ENCODE peak calls at places on chromosomes 13 and 19, in six cellular contexts. V, B, D, O, H and F are unnamed samples.

GRCh38 chr13:24110011-24110410 is 50.5 kb upstream of the SPATA13 start:
- DNase-seq in V (no peak), B (peak), D (no peak), O (no peak), H (no peak), F (no peak)

GRCh38 chr19:41912899-41913475 is 15.3 kb downstream of the ERFL start:
- DNase-seq in V (no peak), B (no peak), D (peak), O (no peak), H (no peak), F (no peak)

GRCh38 chr13:27264181-27264580 is 6.4 kb upstream of the RASL11A start:
- DNase-seq in V (peak), B (peak), D (no peak), O (peak), H (no peak), F (peak)

GRCh38 chr13:66886248-66886647 is 343.9 kb downstream of the PCDH9 start:
- DNase-seq in V (no peak), B (no peak), D (no peak), O (peak), H (no peak), F (no peak)

GRCh38 chr13:34523401-34523800 is 418.7 kb upstream of the NBEA start:
- DNase-seq in V (no peak), B (no peak), D (no peak), O (no peak), H (peak), F (no peak)

GRCh38 chr19:53076984-53077383 is 26.2 kb downstream of the ZNF160 start:
- DNase-seq in V (no peak), B (peak), D (no peak), O (peak), H (no peak), F (peak)

GRCh38 chr19:58562126-58563033 is 4.0 kb upstream of the UBE2M start:
- DNase-seq in V (no peak), B (peak), D (no peak), O (no peak), H (no peak), F (peak)

GRCh38 chr19:55528030-55528801 is 8.7 kb downstream of the SBK2 start:
- DNase-seq in V (no peak), B (peak), D (no peak), O (no peak), H (no peak), F (no peak)

GRCh38 chr13:112444001-112444311 is 67.8 kb downstream of the SPACA7 start:
- DNase-seq in V (no peak), B (peak), D (peak), O (peak), H (peak), F (peak)

GRCh38 chr13:104740616-104741222 is 1674.5 kb upstream of the SLC10A2 start:
- DNase-seq in V (no peak), B (no peak), D (no peak), O (no peak), H (no peak), F (no peak)

GRCh38 chr13:44280461-44280860 is 93.2 kb upstream of the SERP2 start:
- DNase-seq in V (no peak), B (no peak), D (no peak), O (no peak), H (peak), F (no peak)

GRCh38 chr19:43700368-43701015 is 15.4 kb upstream of the IRGC start:
- DNase-seq in V (peak), B (peak), D (no peak), O (no peak), H (peak), F (peak)

GRCh38 chr19:55418185-55418584 is 10.6 kb upstream of the UBE2S start:
- DNase-seq in V (peak), B (peak), D (no peak), O (peak), H (peak), F (peak)

GRCh38 chr19:32230441-32230840 is 115.0 kb upstream of the ZNF507 start:
- DNase-seq in V (no peak), B (no peak), D (no peak), O (no peak), H (no peak), F (no peak)

GRCh38 chr19:21508198-21508597 is 2.8 kb downstream of the ZNF429 start:
- DNase-seq in V (no peak), B (no peak), D (no peak), O (no peak), H (no peak), F (no peak)

GRCh38 chr19:10104665-10105221 is 1.4 kb upstream of the PPAN start:
- DNase-seq in V (no peak), B (no peak), D (no peak), O (peak), H (no peak), F (peak)

GRCh38 chr13:34926513-34926912 is 15.6 kb upstream of the NBEA start:
- DNase-seq in V (no peak), B (peak), D (no peak), O (no peak), H (peak), F (no peak)

GRCh38 chr19:11747277-11747676 is 8.5 kb upstream of the ZNF823 start:
- DNase-seq in V (no peak), B (no peak), D (no peak), O (no peak), H (no peak), F (no peak)

GRCh38 chr19:43809762-43810696 is 7.8 kb upstream of the LYPD5 start:
- DNase-seq in V (peak), B (peak), D (no peak), O (peak), H (peak), F (no peak)

GRCh38 chr19:14107581-14108461 is 9.7 kb downstream of the PRKACA start:
- DNase-seq in V (no peak), B (peak), D (no peak), O (no peak), H (no peak), F (no peak)

GRCh38 chr19:1244693-1245451 is 3.3 kb downstream of the ATP5F1D start:
- DNase-seq in V (no peak), B (no peak), D (peak), O (no peak), H (peak), F (no peak)

GRCh38 chr19:55111238-55111831 is 6.1 kb downstream of the PPP1R12C start:
- DNase-seq in V (no peak), B (no peak), D (no peak), O (no peak), H (no peak), F (no peak)

GRCh38 chr13:71610876-71611275 is 256.1 kb downstream of the DACH1 start:
- DNase-seq in V (no peak), B (no peak), D (no peak), O (no peak), H (no peak), F (no peak)

GRCh38 chr19:50501568-50502475 is 9.2 kb downstream of the JOSD2 start:
- DNase-seq in V (no peak), B (no peak), D (peak), O (no peak), H (no peak), F (no peak)

GRCh38 chr19:51573331-51573730 is 2.2 kb downstream of the ZNF175 start:
- DNase-seq in V (no peak), B (peak), D (no peak), O (no peak), H (no peak), F (no peak)

GRCh38 chr13:45055198-45055901 is 65.0 kb upstream of the GTF2F2 start:
- DNase-seq in V (peak), B (peak), D (no peak), O (no peak), H (peak), F (peak)

GRCh38 chr19:50722248-50723013 is 733 bp upstream of the CLEC11A start:
- DNase-seq in V (no peak), B (no peak), D (no peak), O (no peak), H (no peak), F (no peak)

DNA sequence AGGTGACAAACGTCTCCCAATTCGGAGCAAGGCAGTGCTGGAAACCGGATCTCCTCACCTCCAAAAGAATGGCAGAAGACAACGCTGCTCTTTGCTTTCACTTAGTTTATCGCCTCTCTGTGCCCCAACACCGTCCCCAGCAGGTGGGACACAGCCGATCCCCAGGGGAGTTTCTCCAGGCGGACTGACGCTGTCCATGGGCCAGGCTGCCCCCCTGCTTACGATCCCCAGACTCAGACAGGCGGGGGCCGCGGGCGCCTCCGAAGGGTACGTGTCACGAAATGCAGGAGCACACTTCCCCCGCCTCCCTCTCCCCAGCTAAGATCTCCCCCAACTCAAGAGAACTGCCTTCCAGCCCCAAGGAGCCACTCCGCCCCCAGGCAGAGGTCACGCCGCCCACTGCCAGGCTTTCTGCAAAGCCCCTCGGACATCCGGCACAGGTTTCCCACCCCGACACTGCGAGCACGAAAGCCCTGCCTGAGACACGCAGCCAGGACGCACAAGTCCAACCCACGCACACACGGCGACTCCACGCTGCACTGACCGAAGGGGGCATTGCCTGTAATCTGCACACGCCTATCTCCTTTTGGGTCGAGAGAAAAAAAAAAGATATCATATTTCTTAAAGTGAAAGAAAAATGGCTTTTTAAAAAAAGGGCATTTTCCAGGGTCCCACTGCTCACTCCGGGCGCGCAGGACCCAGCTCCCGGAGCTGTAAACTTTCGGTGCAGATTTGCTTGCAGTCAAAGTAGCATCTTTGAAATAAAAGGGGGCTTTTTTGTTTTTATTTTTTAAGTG is 1.9 kb downstream of the SPRY2 start:
- DNase-seq in V (peak), B (peak), D (peak), O (no peak), H (peak), F (peak)
- TF ChIP-seq CTCF in V (peak), B (peak), D (no peak), O (no peak), H (no peak), F (no peak)

GRCh38 chr19:18644144-18645034 is 7.6 kb downstream of the KLHL26 start:
- DNase-seq in V (no peak), B (no peak), D (peak), O (peak), H (no peak), F (no peak)
- TF ChIP-seq CTCF in V (no peak), B (no peak), D (no peak), O (peak), H (no peak), F (no peak)

DNA sequence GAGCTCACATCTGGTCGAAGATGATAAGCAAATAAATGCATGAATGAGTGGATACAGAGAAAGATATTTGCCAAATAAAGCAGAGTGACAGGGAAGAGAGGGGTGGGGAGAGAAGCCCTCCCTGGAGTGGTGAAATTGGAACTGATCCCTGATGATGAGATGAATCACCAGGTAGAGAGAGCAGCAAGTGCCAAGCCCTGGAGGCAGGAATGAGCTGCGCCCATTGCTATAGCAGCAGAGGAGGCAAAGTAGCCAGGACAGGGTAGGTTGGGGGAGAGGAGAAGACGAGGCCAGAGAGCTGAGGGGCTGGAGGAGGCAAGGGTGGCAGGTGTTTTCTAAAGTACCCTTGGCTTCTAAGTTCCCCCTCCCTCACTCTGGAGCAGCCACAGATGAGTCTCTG is 13.7 kb downstream of the FXYD5 start:
- DNase-seq in V (no peak), B (no peak), D (no peak), O (no peak), H (peak), F (no peak)
- TF ChIP-seq CTCF in V (no peak), B (no peak), D (no peak), O (no peak), H (no peak), F (no peak)

GRCh38 chr13:110352735-110353134 is 45.7 kb downstream of the COL4A2 start:
- DNase-seq in V (no peak), B (no peak), D (no peak), O (no peak), H (no peak), F (peak)
- TF ChIP-seq CTCF in V (peak), B (peak), D (no peak), O (peak), H (peak), F (peak)

GRCh38 chr13:93037780-93038179 is 188.8 kb upstream of the GPC6 start:
- DNase-seq in V (no peak), B (no peak), D (no peak), O (no peak), H (no peak), F (no peak)
- TF ChIP-seq CTCF in V (no peak), B (no peak), D (no peak), O (no peak), H (no peak), F (no peak)

GRCh38 chr13:40813662-40814454 is 24.4 kb downstream of the SLC25A15 start:
- DNase-seq in V (no peak), B (peak), D (no peak), O (peak), H (peak), F (no peak)
- TF ChIP-seq CTCF in V (peak), B (peak), D (peak), O (peak), H (peak), F (peak)

DNA sequence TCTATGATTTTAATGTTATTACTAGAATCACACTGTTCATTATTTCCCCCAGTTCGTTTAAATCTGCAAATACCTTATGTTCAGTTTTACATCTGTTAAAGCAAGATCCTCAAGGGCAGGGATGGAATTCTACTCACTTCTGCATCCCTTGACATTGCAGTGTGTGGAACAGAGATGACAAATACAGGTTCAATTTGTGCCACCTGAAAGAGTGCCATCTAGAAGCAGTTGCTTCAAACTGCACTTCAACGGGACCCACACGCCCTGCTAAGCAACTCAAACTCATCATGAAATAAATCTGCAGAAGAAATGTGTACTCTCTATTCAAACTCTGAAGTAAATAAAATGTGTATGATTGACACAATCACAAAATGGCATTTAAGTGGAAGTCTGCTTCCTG is 44.5 kb downstream of the RUBCNL start:
- DNase-seq in V (no peak), B (no peak), D (no peak), O (no peak), H (no peak), F (no peak)
- TF ChIP-seq CTCF in V (no peak), B (no peak), D (no peak), O (peak), H (no peak), F (no peak)